ENCODE peak calls at places on chromosomes 4 and X, in four cellular contexts. E, S, H and L are unnamed samples.

GRCh38 chrX:40544343-40545250 is 36.2 kb upstream of the ATP6AP2 start:
- DNase-seq in S (no peak), E (no peak), H (peak; percentile 86), L (no peak)

GRCh38 chrX:8845060-8845459 is 43.9 kb upstream of the FAM9A start:
- DNase-seq in S (no peak), H (peak; percentile 6), E (no peak), L (no peak)

GRCh38 chrX:33133320-33133719 is 78.0 kb downstream of the DMD start:
- DNase-seq in E (no peak), H (no peak), S (no peak), L (no peak)

GRCh38 chr4:139921551-139922184 is 232.3 kb downstream of the MAML3 start:
- DNase-seq in E (no peak), S (no peak), H (no peak), L (no peak)

GRCh38 chrX:138150709-138151108 is 560.8 kb downstream of the FGF13 start:
- DNase-seq in S (no peak), E (no peak), H (peak; percentile 3), L (no peak)

GRCh38 chr4:22962186-22962786 is 269.5 kb downstream of the GBA3 start:
- DNase-seq in S (no peak), E (no peak), H (peak; percentile 4), L (peak; percentile 30)

GRCh38 chr4:2436761-2437474 is 18.2 kb downstream of the CFAP99 start:
- DNase-seq in H (no peak), E (no peak), S (no peak), L (no peak)

GRCh38 chr4:8228319-8229250 is 29.5 kb downstream of the SH3TC1 start:
- DNase-seq in H (peak; percentile 35), E (no peak), S (peak; percentile 76), L (no peak)

GRCh38 chr4:89661490-89661889 is 175.5 kb downstream of the SNCA start:
- DNase-seq in S (no peak), E (no peak), H (no peak), L (peak; percentile 32)

GRCh38 chr4:165726831-165727230 is 146.2 kb upstream of the TLL1 start:
- DNase-seq in S (no peak), E (no peak), H (no peak), L (no peak)

GRCh38 chr4:38803833-38804653 is 548 bp downstream of the TLR1 start:
- DNase-seq in E (no peak), H (no peak), S (peak; percentile 99), L (no peak)

GRCh38 chr4:151983854-151984253 is 223.0 kb upstream of the GATB start:
- DNase-seq in H (no peak), S (no peak), E (no peak), L (no peak)
- TF ChIP-seq ZNF274 in H (no peak), S (no peak), E (no peak), L (no peak)

GRCh38 chr4:13531609-13531998 is 12.7 kb downstream of the NKX3-2 start:
- DNase-seq in S (no peak), E (no peak), H (no peak), L (no peak)

GRCh38 chr4:13529130-13529919 is 15.0 kb downstream of the NKX3-2 start:
- DNase-seq in E (no peak), H (no peak), S (no peak), L (no peak)

GRCh38 chr4:13533670-13534343 is 10.5 kb downstream of the NKX3-2 start:
- DNase-seq in S (no peak), E (no peak), H (no peak), L (no peak)

GRCh38 chr4:13528823-13529129 is 15.5 kb downstream of the NKX3-2 start:
- DNase-seq in E (no peak), S (no peak), H (no peak), L (no peak)

GRCh38 chr4:13530823-13531608 is 13.3 kb downstream of the NKX3-2 start:
- DNase-seq in E (no peak), H (peak; percentile 64), S (no peak), L (peak; percentile 72)
- H3K27me3 ChIP-seq in E (no peaks in the 10 kb centered on the region), H (peaks cover 13% of the 10 kb centered on the region), S (peaks cover 13% of the 10 kb centered on the region), L (no peaks in the 10 kb centered on the region)

DNA sequence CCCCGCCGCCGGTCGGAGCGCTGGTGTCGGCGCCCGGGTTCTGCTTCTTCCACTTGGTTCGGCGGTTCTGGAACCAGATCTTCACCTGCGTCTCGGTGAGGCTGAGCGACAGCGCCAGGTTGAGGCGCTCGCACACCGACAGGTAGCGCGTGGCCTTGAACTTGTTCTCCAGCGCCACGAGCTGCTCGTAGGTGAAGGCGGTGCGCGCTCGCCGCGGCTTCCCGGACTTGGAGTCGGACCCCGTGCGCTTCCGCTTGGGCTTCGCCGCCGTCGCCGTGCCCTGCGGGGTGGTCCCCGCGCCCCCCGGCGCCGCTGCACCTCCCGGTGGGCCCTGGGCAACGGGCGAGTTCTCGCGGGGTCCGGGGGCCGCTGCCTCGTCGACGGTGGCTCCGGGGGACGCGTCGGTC is 3.1 kb downstream of the NKX1-1 start:
- DNase-seq in E (no peak), H (no peak), S (no peak), L (no peak)
- H3K9me3 ChIP-seq in E (peaks cover 7% of the 10 kb centered on the region), H (no peaks in the 10 kb centered on the region), S (peaks cover 17% of the 10 kb centered on the region), L (peaks cover 8% of the 10 kb centered on the region)

DNA sequence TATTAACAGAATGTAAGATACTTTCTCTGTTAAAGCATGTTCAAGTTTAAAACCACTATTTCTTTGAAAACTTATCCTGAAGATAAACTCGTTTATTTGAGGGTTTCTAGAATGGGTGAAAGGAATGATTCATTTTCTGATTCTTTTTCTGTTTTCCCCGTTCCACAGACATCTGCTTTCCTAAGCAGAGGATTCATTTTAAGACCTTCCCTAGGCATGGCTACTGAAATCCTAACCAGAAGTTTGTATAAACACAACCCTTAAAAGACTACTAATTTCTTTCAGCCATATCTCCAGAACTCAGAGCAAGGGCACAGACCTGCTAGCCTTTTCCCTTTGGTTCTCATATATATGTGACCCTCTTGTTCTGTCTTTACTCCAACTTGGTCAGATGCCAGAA is 20.8 kb downstream of the NUDT6 start:
- DNase-seq in H (no peak), E (no peak), S (no peak), L (no peak)
- TF ChIP-seq ZNF274 in H (no peak), E (no peak), S (no peak), L (no peak)

GRCh38 chrX:65928522-65928921 is 111.4 kb downstream of the VSIG4 start:
- DNase-seq in H (no peak), S (no peak), E (no peak), L (no peak)
- H3K27me3 ChIP-seq in H (no peaks in the 10 kb centered on the region), S (no peaks in the 10 kb centered on the region), E (no peaks in the 10 kb centered on the region), L (no peaks in the 10 kb centered on the region)

GRCh38 chr4:107083-107443 is 17.2 kb upstream of the ZNF718 start:
- DNase-seq in S (no peak), H (no peak), E (no peak), L (no peak)
- H3K9me3 ChIP-seq in S (peaks cover 8% of the 10 kb centered on the region), H (no peaks in the 10 kb centered on the region), E (peaks cover 7% of the 10 kb centered on the region), L (peaks cover 20% of the 10 kb centered on the region)

GRCh38 chr4:152537881-152538280 is 2.0 kb upstream of the FBXW7 start:
- DNase-seq in S (no peak), E (no peak), H (no peak), L (no peak)
- TF ChIP-seq ZNF274 in S (no peak), E (no peak), H (no peak), L (no peak)

GRCh38 chrX:29862126-29862664 is 353.2 kb upstream of the MAGEB2 start:
- DNase-seq in S (no peak), H (no peak), E (no peak), L (no peak)
- H3K27me3 ChIP-seq in S (no peaks in the 10 kb centered on the region), H (no peaks in the 10 kb centered on the region), E (no peaks in the 10 kb centered on the region), L (no peaks in the 10 kb centered on the region)

GRCh38 chrX:2445662-2446623 is 54.8 kb downstream of the DHRSX start:
- DNase-seq in H (no peak), S (no peak), E (peak; percentile 97), L (no peak)

GRCh38 chrX:2441466-2441865 is 59.3 kb downstream of the DHRSX start:
- DNase-seq in H (no peak), E (no peak), S (no peak), L (no peak)

GRCh38 chrX:2446815-2447214 is 54.0 kb downstream of the DHRSX start:
- DNase-seq in E (no peak), S (no peak), H (no peak), L (no peak)

GRCh38 chrX:2439613-2440012 is 61.2 kb downstream of the DHRSX start:
- DNase-seq in E (no peak), S (no peak), H (no peak), L (no peak)

DNA sequence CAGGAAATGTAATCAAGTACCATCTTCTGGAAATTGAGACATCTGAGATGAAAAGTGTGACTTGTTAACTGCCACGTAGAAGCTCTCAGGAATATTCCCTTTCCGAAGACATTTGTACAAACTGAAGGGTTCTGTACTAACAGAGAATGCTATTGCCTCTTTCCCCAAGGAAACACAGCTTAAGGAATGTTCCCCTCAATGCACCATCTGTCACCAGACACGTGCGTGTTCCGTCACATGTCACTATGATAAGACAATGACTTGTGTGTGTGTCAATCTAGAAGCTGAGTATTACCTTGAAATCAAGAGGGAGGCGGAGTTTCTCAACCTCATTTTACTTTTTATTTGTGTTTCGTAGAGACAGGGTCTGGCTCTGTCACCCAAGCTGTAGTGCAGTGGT is 58.1 kb downstream of the DHRSX start:
- DNase-seq in H (no peak), E (no peak), S (no peak), L (no peak)
- H3K9me3 ChIP-seq in H (peaks cover 2% of the 10 kb centered on the region), E (no peaks in the 10 kb centered on the region), S (peaks cover 3% of the 10 kb centered on the region), L (peaks cover 12% of the 10 kb centered on the region)